ENCODE peak calls at places on chromosomes 3 and 15, in eight cellular contexts. X is breast epithelium, Z is HCT116, M is IMR-90, K is Peyer's patch, G is testis, R is ovary, Q is heart left ventricle. I is an unnamed sample.

GRCh38 chr3:112974894-112975293 is at the start of gene CD200R1:
- DNase-seq in X (no peak), Z (no peak), M (no peak), K (no peak), G (no peak), R (no peak), Q (no peak), I (no peak)

GRCh38 chr3:72797773-72798543 is 50.3 kb downstream of the SHQ1 start:
- DNase-seq in X (no peak), Z (no peak), M (peak; percentile 41), K (peak; percentile 59), G (peak; percentile 21), R (peak; percentile 37), Q (peak; percentile 68), I (no peak)

GRCh38 chr3:124965413-124965812 is 30.9 kb upstream of the MUC13 start:
- DNase-seq in X (no peak), Z (no peak), M (peak; percentile 13), K (no peak), G (no peak), R (no peak), Q (no peak), I (no peak)

GRCh38 chr15:85419200-85419599 is 38.8 kb downstream of the AKAP13 start:
- DNase-seq in X (no peak), Z (no peak), M (peak; percentile 41), K (no peak), G (no peak), R (no peak), Q (no peak), I (no peak)

GRCh38 chr3:194137314-194138097 is 1.6 kb downstream of the HES1 start:
- DNase-seq in X (peak; percentile 65), Z (no peak), M (peak; percentile 68), K (peak; percentile 84), G (peak; percentile 79), R (peak; percentile 81), Q (peak; percentile 69), I (peak; percentile 64)

GRCh38 chr15:85035980-85036379 is 54.3 kb downstream of the PDE8A start:
- DNase-seq in X (no peak), Z (no peak), M (no peak), K (no peak), G (no peak), R (no peak), Q (no peak), I (no peak)

GRCh38 chr3:134197681-134198261 is 52.9 kb downstream of the RYK start:
- DNase-seq in X (no peak), Z (peak; percentile 39), M (peak; percentile 83), K (no peak), G (no peak), R (no peak), Q (no peak), I (no peak)

GRCh38 chr3:183968846-183969245 is 48.8 kb downstream of the ABCC5 start:
- DNase-seq in X (no peak), Z (no peak), M (peak; percentile 17), K (no peak), G (no peak), R (no peak), Q (no peak), I (no peak)

GRCh38 chr15:74242296-74242929 is 6.3 kb downstream of the CCDC33 start:
- DNase-seq in X (no peak), Z (peak; percentile 10), M (peak; percentile 17), K (no peak), G (no peak), R (no peak), Q (peak; percentile 51), I (no peak)

GRCh38 chr3:68007621-68008226 is 353.3 kb upstream of the SUCLG2 start:
- DNase-seq in X (no peak), Z (no peak), M (no peak), K (no peak), G (peak; percentile 30), R (no peak), Q (no peak), I (no peak)

GRCh38 chr15:68822818-68823217 is 2.1 kb upstream of the ANP32A start:
- DNase-seq in X (no peak), Z (no peak), M (no peak), K (no peak), G (no peak), R (no peak), Q (no peak), I (no peak)

GRCh38 chr15:32993285-32993684 is 201.2 kb downstream of the FMN1 start:
- DNase-seq in X (no peak), Z (no peak), M (no peak), K (no peak), G (no peak), R (no peak), Q (no peak), I (no peak)

GRCh38 chr3:113952921-113953320 is 5.1 kb downstream of the ZDHHC23 start:
- DNase-seq in X (no peak), Z (no peak), M (no peak), K (no peak), G (no peak), R (no peak), Q (no peak), I (no peak)

GRCh38 chr15:48861813-48862431 is 16.0 kb upstream of the EID1 start:
- DNase-seq in X (no peak), Z (peak; percentile 58), M (peak; percentile 82), K (no peak), G (no peak), R (no peak), Q (no peak), I (no peak)

GRCh38 chr15:41950127-41950483 is 22.3 kb downstream of the EHD4 start:
- DNase-seq in X (no peak), Z (no peak), M (no peak), K (no peak), G (no peak), R (no peak), Q (no peak), I (no peak)

GRCh38 chr15:41952003-41952563 is 20.3 kb downstream of the EHD4 start:
- DNase-seq in X (no peak), Z (no peak), M (no peak), K (no peak), G (no peak), R (no peak), Q (no peak), I (no peak)

GRCh38 chr15:41949400-41950126 is 22.8 kb downstream of the EHD4 start:
- DNase-seq in X (no peak), Z (no peak), M (no peak), K (no peak), G (no peak), R (no peak), Q (no peak), I (no peak)

GRCh38 chr15:41951571-41951970 is 20.8 kb downstream of the EHD4 start:
- DNase-seq in X (no peak), Z (no peak), M (no peak), K (no peak), G (no peak), R (no peak), Q (no peak), I (no peak)

DNA sequence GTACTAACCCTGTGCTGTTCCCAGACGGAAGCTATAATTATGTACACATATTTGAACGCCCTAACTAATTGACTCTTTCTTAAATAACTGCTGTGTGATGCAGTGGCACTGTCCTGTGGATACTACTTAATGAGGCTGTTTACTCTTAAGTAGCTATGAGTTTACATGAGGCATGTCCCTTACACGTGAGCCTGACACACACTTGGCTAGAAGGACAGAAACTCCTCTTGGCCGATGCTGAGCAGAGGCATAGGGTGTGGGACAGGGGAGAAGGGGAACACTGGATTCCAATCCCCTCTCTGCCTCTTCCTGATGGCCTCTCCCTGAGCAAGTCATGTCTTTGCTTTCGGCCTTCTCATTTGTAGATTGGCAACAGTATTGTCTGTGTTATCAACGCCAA is 21.9 kb downstream of the EHD4 start:
- DNase-seq in X (no peak), Z (no peak), M (peak; percentile 43), K (no peak), G (peak; percentile 52), R (no peak), Q (no peak), I (no peak)
- TF ChIP-seq POLR2A in X (no peak), Z (no peak), M (no peak), K (no peak), G (no peak), R (no peak), Q (no peak), I (no peak)

GRCh38 chr3:52451237-52452083 is 2.4 kb downstream of the TNNC1 start:
- DNase-seq in X (no peak), Z (no peak), M (no peak), K (no peak), G (no peak), R (no peak), Q (peak; percentile 29), I (no peak)

GRCh38 chr3:52452126-52452525 is 1.7 kb downstream of the TNNC1 start:
- DNase-seq in X (no peak), Z (no peak), M (no peak), K (no peak), G (no peak), R (no peak), Q (no peak), I (no peak)

GRCh38 chr3:52452570-52453221 is 1.1 kb downstream of the TNNC1 start:
- DNase-seq in X (no peak), Z (no peak), M (no peak), K (peak; percentile 32), G (no peak), R (peak; percentile 36), Q (peak; percentile 94), I (no peak)

GRCh38 chr3:52447512-52448355 is 2.8 kb upstream of the SEMA3G start:
- DNase-seq in X (no peak), Z (no peak), M (no peak), K (no peak), G (no peak), R (no peak), Q (peak; percentile 29), I (no peak)

DNA sequence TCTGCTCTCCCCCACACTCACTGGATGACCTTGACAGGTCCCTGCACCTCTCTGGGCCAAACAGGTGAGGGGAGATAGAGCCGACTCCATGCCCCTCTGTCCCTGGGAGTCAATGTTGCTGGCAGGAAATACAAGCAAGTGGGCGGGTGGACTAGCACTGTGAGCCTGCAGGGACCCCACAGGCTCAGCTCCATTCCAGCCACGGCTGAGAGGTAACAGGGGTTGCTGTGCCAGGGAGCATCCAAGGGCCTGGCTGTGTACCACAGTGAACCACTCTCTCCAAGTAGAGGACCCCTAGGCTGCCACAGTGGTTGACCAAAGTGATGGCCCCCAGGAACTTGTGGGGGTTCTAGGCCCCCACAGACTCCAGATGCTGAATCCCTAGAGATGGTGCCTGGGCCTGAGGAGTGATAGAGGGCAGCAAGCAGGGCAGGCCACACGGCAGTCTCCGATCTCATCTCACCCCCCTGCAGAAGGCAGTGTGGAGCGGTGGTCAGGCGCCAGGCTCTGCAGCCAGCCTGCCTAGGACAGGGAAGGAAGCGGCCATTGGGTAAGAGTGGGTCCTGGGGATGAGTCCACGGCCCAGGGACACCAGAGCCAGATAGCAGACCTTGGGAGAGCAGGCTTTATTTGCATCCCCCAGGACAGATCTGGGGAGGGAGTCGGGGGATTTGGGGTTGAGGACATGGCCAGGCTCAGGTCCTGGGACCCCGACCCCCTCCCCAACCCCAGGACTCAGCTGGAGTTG is 3.2 kb downstream of the TNNC1 start:
- DNase-seq in X (no peak), Z (no peak), M (no peak), K (no peak), G (no peak), R (no peak), Q (peak; percentile 31), I (no peak)
- H3K4me1 ChIP-seq in X (no peaks in the 10 kb centered on the region), Z (peaks cover 46% of the 10 kb centered on the region), M (peaks cover 6% of the 10 kb centered on the region), K (peaks cover 3% of the 10 kb centered on the region), G (peaks cover 24% of the 10 kb centered on the region), R (peaks cover 8% of the 10 kb centered on the region), Q (peaks cover 50% of the 10 kb centered on the region), I (no peaks in the 10 kb centered on the region)

GRCh38 chr3:31505353-31506048 is 27.2 kb upstream of the STT3B start:
- DNase-seq in X (no peak), Z (no peak), M (no peak), K (no peak), G (no peak), R (no peak), Q (no peak), I (no peak)
- H3K4me3 ChIP-seq in X (no peak overlapping the region), Z (no peak overlapping the region), M (no peak overlapping the region), K (no peak overlapping the region), G (no peak overlapping the region), R (no peak overlapping the region), Q (no peak overlapping the region), I (no peak overlapping the region)

GRCh38 chr3:52062499-52062898 is 6.1 kb upstream of the DUSP7 start:
- DNase-seq in X (no peak), Z (peak; percentile 54), M (peak; percentile 90), K (no peak), G (no peak), R (no peak), Q (peak; percentile 77), I (no peak)
- TF ChIP-seq POLR2A in X (no peak), Z (no peak), M (no peak), K (no peak), G (no peak), R (no peak), Q (no peak), I (no peak)

I was measured in uterus.